ENCODE peak calls at places on chromosome 22, in six cellular contexts. C is cardiac fibroblast, K is fibroblast of lung, L is cortex of kidney, R is CD14-positive monocyte, O is hepatic stellate cell. T is an unnamed sample.

GRCh38 chr22:47794851-47795250 is 1032.4 kb downstream of the TBC1D22A start:
- DNase-seq in K (no peak), L (no peak), O (no peak), R (peak; percentile 23), C (no peak), T (no peak)

GRCh38 chr22:27792452-27793165 is 8.9 kb downstream of the MN1 start:
- DNase-seq in K (no peak), L (no peak), R (no peak), O (no peak), C (no peak), T (no peak)

GRCh38 chr22:50579752-50580151 is 1.5 kb upstream of the CPT1B start:
- DNase-seq in K (no peak), O (no peak), R (no peak), L (no peak), C (no peak), T (no peak)

GRCh38 chr22:44184006-44184405 is 3.3 kb downstream of the PARVG start:
- DNase-seq in R (peak; percentile 12), K (no peak), C (no peak), L (no peak), O (no peak), T (no peak)

GRCh38 chr22:27299181-27300085 is 502.1 kb downstream of the MN1 start:
- DNase-seq in R (no peak), K (no peak), L (no peak), O (peak; percentile 36), C (no peak), T (no peak)

GRCh38 chr22:20803696-20804324 is 29.9 kb downstream of the SERPIND1 start:
- DNase-seq in C (peak; percentile 52), R (no peak), L (no peak), K (peak; percentile 46), O (peak; percentile 41), T (no peak)

GRCh38 chr22:23495614-23496444 is 84.3 kb downstream of the IGLL1 start:
- DNase-seq in R (no peak), K (no peak), O (no peak), L (no peak), C (no peak), T (no peak)

GRCh38 chr22:39080052-39080762 is 3.1 kb downstream of the APOBEC3G start:
- DNase-seq in O (no peak), C (no peak), K (no peak), R (no peak), L (no peak), T (no peak)

GRCh38 chr22:50342651-50343540 is at the start of gene PPP6R2:
- DNase-seq in C (peak; percentile 73), O (peak; percentile 78), L (no peak), K (peak; percentile 51), R (peak; percentile 79), T (peak; percentile 89)

GRCh38 chr22:48331691-48332220 is 1495.9 kb downstream of the BRD1 start:
- DNase-seq in C (no peak), O (no peak), R (no peak), K (no peak), L (no peak), T (no peak)

GRCh38 chr22:45202333-45203149 is 38.2 kb downstream of the KIAA0930 start:
- DNase-seq in C (no peak), K (no peak), R (no peak), O (no peak), L (no peak), T (no peak)

GRCh38 chr22:24969588-24970301 is 17.2 kb downstream of the KIAA1671 start:
- DNase-seq in L (no peak), O (peak; percentile 28), K (no peak), R (no peak), C (peak; percentile 51), T (no peak)

GRCh38 chr22:27110985-27111451 is 453.6 kb downstream of the MIAT start:
- DNase-seq in R (no peak), K (no peak), C (peak; percentile 54), O (peak; percentile 73), L (no peak), T (no peak)

GRCh38 chr22:20951932-20952380 is 15.1 kb upstream of the AIFM3 start:
- DNase-seq in C (no peak), R (no peak), O (no peak), L (no peak), K (no peak), T (no peak)

GRCh38 chr22:37416389-37416788 is 10.9 kb downstream of the ELFN2 start:
- DNase-seq in K (no peak), C (no peak), L (no peak), R (no peak), O (no peak), T (no peak)

GRCh38 chr22:47884775-47885174 is 1122.3 kb downstream of the TBC1D22A start:
- DNase-seq in R (no peak), O (no peak), C (no peak), K (no peak), L (no peak), T (no peak)

GRCh38 chr22:40609216-40609615 is 27.3 kb downstream of the MRTFA start:
- DNase-seq in R (no peak), C (peak; percentile 51), O (no peak), L (no peak), K (no peak), T (no peak)